ENCODE peak calls at places on chromosome 13, in four cellular contexts. F is HCT116, G is Karpas-422, L is PC-9. E is an unnamed sample.

GRCh38 chr13:33106656-33107402 is 90.6 kb downstream of the KL start:
- DNase-seq in G (no peak), F (no peak), L (no peak), E (no peak)

GRCh38 chr13:83178008-83178407 is 704.3 kb downstream of the SLITRK1 start:
- DNase-seq in L (no peak), F (no peak), G (no peak), E (peak; percentile 15)

GRCh38 chr13:113141591-113141950 is 16.9 kb upstream of the PROZ start:
- DNase-seq in L (no peak), F (no peak), G (no peak), E (no peak)

GRCh38 chr13:111950697-111951096 is 116.3 kb upstream of the SOX1 start:
- DNase-seq in G (no peak), F (no peak), L (no peak), E (no peak)

GRCh38 chr13:106486287-106486686 is 49.2 kb downstream of the EFNB2 start:
- DNase-seq in G (no peak), L (no peak), F (no peak), E (no peak)

GRCh38 chr13:47463002-47463401 is 538.1 kb downstream of the SUCLA2 start:
- DNase-seq in G (no peak), L (no peak), F (no peak), E (no peak)

GRCh38 chr13:49652691-49653305 is 24.5 kb downstream of the ARL11 start:
- DNase-seq in F (peak; percentile 26), G (peak; percentile 78), L (peak; percentile 39), E (peak; percentile 63)

GRCh38 chr13:79389031-79389430 is 17.0 kb downstream of the RBM26 start:
- DNase-seq in G (no peak), L (no peak), F (no peak), E (no peak)

GRCh38 chr13:102897371-102898138 is 51.7 kb downstream of the ERCC5 start:
- DNase-seq in L (no peak), G (no peak), F (no peak), E (no peak)

GRCh38 chr13:33262069-33262487 is 23.5 kb downstream of the STARD13 start:
- DNase-seq in L (peak; percentile 57), G (no peak), F (peak; percentile 66), E (peak; percentile 92)

GRCh38 chr13:98665638-98665995 is 86.9 kb downstream of the SLC15A1 start:
- DNase-seq in L (no peak), F (no peak), G (no peak), E (peak; percentile 56)

GRCh38 chr13:108086678-108087077 is 128.7 kb downstream of the LIG4 start:
- DNase-seq in L (peak; percentile 9), F (no peak), G (peak; percentile 52), E (peak; percentile 51)

GRCh38 chr13:63139277-63139676 is 1723.6 kb upstream of the PCDH20 start:
- DNase-seq in F (no peak), L (no peak), G (no peak), E (no peak)

GRCh38 chr13:113820813-113821651 is 42.8 kb downstream of the GAS6 start:
- DNase-seq in F (no peak), G (no peak), L (peak; percentile 78), E (peak; percentile 82)

GRCh38 chr13:42078113-42078769 is 29.8 kb downstream of the DGKH start:
- DNase-seq in G (no peak), F (no peak), L (no peak), E (no peak)

GRCh38 chr13:36920612-36921185 is 661 bp upstream of the SMAD9 start:
- DNase-seq in L (no peak), G (no peak), F (no peak), E (no peak)

GRCh38 chr13:32142956-32143375 is 111.4 kb downstream of the FRY start:
- DNase-seq in G (no peak), L (peak; percentile 8), F (no peak), E (no peak)

GRCh38 chr13:36998624-36999041 is 507 bp downstream of the ALG5 start:
- DNase-seq in L (peak; percentile 6), G (peak; percentile 71), F (no peak), E (no peak)

GRCh38 chr13:91154954-91155353 is 192.5 kb upstream of the MIR17HG start:
- DNase-seq in L (no peak), F (no peak), G (peak; percentile 48), E (no peak)

GRCh38 chr13:61247149-61247936 is 168.3 kb downstream of the PCDH20 start:
- DNase-seq in F (no peak), G (no peak), L (no peak), E (no peak)

GRCh38 chr13:45297456-45298205 is 43.4 kb downstream of the TPT1 start:
- DNase-seq in F (no peak), G (no peak), L (no peak), E (no peak)

GRCh38 chr13:91358384-91358776 is 10.9 kb downstream of the MIR17HG start:
- DNase-seq in L (no peak), F (no peak), G (peak; percentile 71), E (no peak)

GRCh38 chr13:50236898-50237318 is 221.7 kb downstream of the KCNRG start:
- DNase-seq in G (no peak), F (no peak), L (no peak), E (no peak)

GRCh38 chr13:105638446-105638845 is 897.0 kb downstream of the EFNB2 start:
- DNase-seq in G (no peak), L (no peak), F (no peak), E (no peak)

GRCh38 chr13:76715621-76716020 is 170.6 kb downstream of the KCTD12 start:
- DNase-seq in L (no peak), F (no peak), G (no peak), E (no peak)

GRCh38 chr13:80132741-80133601 is 208.0 kb downstream of the SPRY2 start:
- DNase-seq in L (peak; percentile 36), G (no peak), F (no peak), E (peak; percentile 45)

GRCh38 chr13:32687275-32687674 is 101.0 kb downstream of the PDS5B start:
- DNase-seq in F (no peak), L (no peak), G (no peak), E (no peak)

GRCh38 chr13:78876915-78877549 is 218.1 kb upstream of the OBI1 start:
- DNase-seq in F (no peak), G (no peak), L (no peak), E (no peak)

GRCh38 chr13:91247768-91248167 is 99.7 kb upstream of the MIR17HG start:
- DNase-seq in G (peak; percentile 65), F (no peak), L (no peak), E (peak; percentile 23)

GRCh38 chr13:94176576-94176975 is 302.9 kb downstream of the DCT start:
- DNase-seq in F (no peak), L (no peak), G (no peak), E (no peak)

GRCh38 chr13:32267836-32268439 is 47.2 kb downstream of the ZAR1L start:
- DNase-seq in G (peak; percentile 82), F (peak; percentile 51), L (peak; percentile 33), E (peak; percentile 65)

GRCh38 chr13:48506092-48506701 is 26.7 kb downstream of the RCBTB2 start:
- DNase-seq in F (no peak), G (no peak), L (no peak), E (no peak)

GRCh38 chr13:48508001-48508400 is 24.9 kb downstream of the RCBTB2 start:
- DNase-seq in L (no peak), G (no peak), F (no peak), E (no peak)

GRCh38 chr13:48505597-48506091 is 27.2 kb downstream of the RCBTB2 start:
- DNase-seq in L (no peak), F (no peak), G (peak; percentile 73), E (no peak)

GRCh38 chr13:48504606-48505369 is 28.1 kb downstream of the RCBTB2 start:
- DNase-seq in G (peak; percentile 44), L (no peak), F (no peak), E (no peak)

DNA sequence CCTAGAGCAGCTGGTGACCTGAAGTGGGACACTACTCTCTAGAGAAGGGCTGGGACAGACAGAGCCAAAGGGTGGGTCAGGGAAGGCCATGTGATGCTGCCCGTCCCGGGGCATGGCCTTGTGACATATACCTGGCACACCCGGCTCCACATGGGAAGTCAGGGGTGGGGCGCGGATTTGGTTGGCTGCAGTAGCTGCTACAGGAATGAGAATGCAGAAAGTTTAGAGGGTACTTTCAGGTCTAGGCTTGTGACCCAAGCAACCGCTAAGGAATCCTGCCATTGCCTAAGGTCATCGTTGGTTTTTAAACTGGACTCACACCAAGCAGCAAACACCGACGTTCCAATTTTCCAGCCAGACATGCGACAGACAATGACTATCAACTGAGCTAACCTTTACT is 25.9 kb downstream of the RCBTB2 start:
- DNase-seq in F (no peak), L (no peak), G (no peak), E (no peak)
- H3K4me1 ChIP-seq in F (no peaks in the 10 kb centered on the region), L (no peaks in the 10 kb centered on the region), G (peaks cover 43% of the 10 kb centered on the region), E (no peaks in the 10 kb centered on the region)

GRCh38 chr13:74025369-74025768 is 108.8 kb downstream of the KLF12 start:
- DNase-seq in F (no peak), L (no peak), G (no peak), E (no peak)
- H3K4me2 ChIP-seq in F (no peak overlapping the region), L (no peak overlapping the region), G (peak overlapping the region; percentile 76), E (no peak overlapping the region)

DNA sequence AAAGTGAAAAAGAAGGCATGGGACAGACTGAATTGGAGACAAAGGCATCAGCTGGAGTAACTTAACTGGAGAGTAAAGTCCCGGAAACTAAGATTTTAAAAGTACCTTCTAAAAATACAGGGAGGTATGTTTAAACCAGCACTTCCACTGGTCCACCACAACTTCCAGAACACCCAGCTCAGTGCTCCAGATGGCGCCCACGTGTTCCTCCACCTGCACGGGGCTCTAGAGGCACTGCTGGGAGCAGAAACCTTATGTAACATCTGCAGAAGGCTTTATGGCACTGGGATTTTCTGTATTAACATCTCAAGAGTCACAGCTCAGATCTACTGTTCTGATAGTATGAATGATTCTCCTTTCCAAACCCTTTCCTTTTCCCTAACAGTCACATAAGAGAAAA is 252.1 kb downstream of the DCLK1 start:
- DNase-seq in G (no peak), F (no peak), L (no peak), E (no peak)
- H3K9me2 ChIP-seq in G (no peaks in the 10 kb centered on the region), F (no peaks in the 10 kb centered on the region), L (no peaks in the 10 kb centered on the region), E (no peaks in the 10 kb centered on the region)

DNA sequence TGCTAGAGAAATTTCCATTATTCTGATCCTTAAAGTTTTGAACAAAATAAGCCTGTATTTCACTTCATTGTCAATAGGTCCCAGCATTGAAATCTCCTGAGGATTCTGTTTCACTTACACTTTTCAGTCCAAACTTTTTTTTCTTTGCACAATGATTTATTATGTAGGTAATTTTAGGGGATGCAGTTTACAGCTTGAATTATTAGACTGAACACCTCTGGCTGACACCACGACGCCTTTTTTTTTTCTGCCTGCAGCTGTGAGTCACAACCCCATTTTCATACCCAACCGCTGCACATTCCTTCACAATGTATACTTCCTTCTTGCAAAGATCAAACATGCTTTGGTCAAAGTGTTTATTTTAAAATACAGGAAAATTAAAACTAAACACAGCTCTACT is 11.3 kb downstream of the ZIC2 start:
- DNase-seq in L (peak; percentile 25), G (no peak), F (no peak), E (no peak)
- H3K4me1 ChIP-seq in L (peaks cover 11% of the 10 kb centered on the region), G (peaks cover 17% of the 10 kb centered on the region), F (no peaks in the 10 kb centered on the region), E (no peaks in the 10 kb centered on the region)